ENCODE peak calls at places on chromosome 17, in nine cellular contexts. One of them, this sample, is unnamed.

GRCh38 chr17:19248923-19249574 is 11.9 kb downstream of the EPN2 start:
- DNase-seq in mucosa of gallbladder: peak
- DNase-seq in A549: no peak
- DNase-seq in skeletal muscle cell: peak
- DNase-seq in iris pigment epithelial cell: peak
- DNase-seq in SHP77: no peak
- DNase-seq in cardiac muscle cell: peak
- DNase-seq in CD4-positive, alpha-beta T cell: no peak
- DNase-seq in left ventricle myocardium inferior: peak
- DNase-seq in this sample: peak

GRCh38 chr17:79408251-79408650 is 202.6 kb downstream of the RBFOX3 start:
- DNase-seq in mucosa of gallbladder: no peak
- DNase-seq in A549: no peak
- DNase-seq in skeletal muscle cell: no peak
- DNase-seq in iris pigment epithelial cell: no peak
- DNase-seq in SHP77: no peak
- DNase-seq in cardiac muscle cell: no peak
- DNase-seq in CD4-positive, alpha-beta T cell: no peak
- DNase-seq in left ventricle myocardium inferior: no peak
- DNase-seq in this sample: no peak

GRCh38 chr17:70168979-70169706 is at the start of gene KCNJ2:
- DNase-seq in mucosa of gallbladder: peak
- DNase-seq in A549: peak
- DNase-seq in skeletal muscle cell: no peak
- DNase-seq in iris pigment epithelial cell: peak
- DNase-seq in SHP77: peak
- DNase-seq in cardiac muscle cell: peak
- DNase-seq in CD4-positive, alpha-beta T cell: peak
- DNase-seq in left ventricle myocardium inferior: peak
- DNase-seq in this sample: no peak

GRCh38 chr17:61400058-61400785 is 579 bp downstream of the TBX2 start:
- DNase-seq in mucosa of gallbladder: no peak
- DNase-seq in A549: peak
- DNase-seq in skeletal muscle cell: no peak
- DNase-seq in iris pigment epithelial cell: peak
- DNase-seq in SHP77: no peak
- DNase-seq in cardiac muscle cell: peak
- DNase-seq in CD4-positive, alpha-beta T cell: no peak
- DNase-seq in left ventricle myocardium inferior: no peak
- DNase-seq in this sample: no peak

GRCh38 chr17:5226940-5227878 is 7.5 kb downstream of the SCIMP start:
- DNase-seq in mucosa of gallbladder: no peak
- DNase-seq in A549: no peak
- DNase-seq in skeletal muscle cell: no peak
- DNase-seq in iris pigment epithelial cell: no peak
- DNase-seq in SHP77: no peak
- DNase-seq in cardiac muscle cell: no peak
- DNase-seq in CD4-positive, alpha-beta T cell: peak
- DNase-seq in left ventricle myocardium inferior: no peak
- DNase-seq in this sample: no peak

GRCh38 chr17:6775871-6776405 is at the start of gene FBXO39:
- DNase-seq in mucosa of gallbladder: no peak
- DNase-seq in A549: no peak
- DNase-seq in skeletal muscle cell: no peak
- DNase-seq in iris pigment epithelial cell: no peak
- DNase-seq in SHP77: no peak
- DNase-seq in cardiac muscle cell: peak
- DNase-seq in CD4-positive, alpha-beta T cell: no peak
- DNase-seq in left ventricle myocardium inferior: no peak
- DNase-seq in this sample: no peak

GRCh38 chr17:27247071-27247957 is 46.6 kb upstream of the WSB1 start:
- DNase-seq in mucosa of gallbladder: peak
- DNase-seq in A549: peak
- DNase-seq in skeletal muscle cell: peak
- DNase-seq in iris pigment epithelial cell: peak
- DNase-seq in SHP77: peak
- DNase-seq in cardiac muscle cell: peak
- DNase-seq in CD4-positive, alpha-beta T cell: no peak
- DNase-seq in left ventricle myocardium inferior: peak
- DNase-seq in this sample: no peak

GRCh38 chr17:56681561-56682266 is 88.2 kb downstream of the NOG start:
- DNase-seq in mucosa of gallbladder: no peak
- DNase-seq in A549: no peak
- DNase-seq in skeletal muscle cell: peak
- DNase-seq in iris pigment epithelial cell: peak
- DNase-seq in SHP77: no peak
- DNase-seq in cardiac muscle cell: peak
- DNase-seq in CD4-positive, alpha-beta T cell: no peak
- DNase-seq in left ventricle myocardium inferior: no peak
- DNase-seq in this sample: peak

GRCh38 chr17:34090593-34090992 is 164.5 kb upstream of the CCL2 start:
- DNase-seq in mucosa of gallbladder: no peak
- DNase-seq in A549: no peak
- DNase-seq in skeletal muscle cell: no peak
- DNase-seq in iris pigment epithelial cell: no peak
- DNase-seq in SHP77: no peak
- DNase-seq in cardiac muscle cell: no peak
- DNase-seq in CD4-positive, alpha-beta T cell: no peak
- DNase-seq in left ventricle myocardium inferior: no peak
- DNase-seq in this sample: no peak

GRCh38 chr17:76191891-76192290 is 48.4 kb downstream of the RNF157 start:
- DNase-seq in mucosa of gallbladder: no peak
- DNase-seq in A549: no peak
- DNase-seq in skeletal muscle cell: no peak
- DNase-seq in iris pigment epithelial cell: no peak
- DNase-seq in SHP77: no peak
- DNase-seq in cardiac muscle cell: no peak
- DNase-seq in CD4-positive, alpha-beta T cell: peak
- DNase-seq in left ventricle myocardium inferior: no peak
- DNase-seq in this sample: no peak

GRCh38 chr17:42288078-42288984 is at the start of gene STAT5A:
- DNase-seq in mucosa of gallbladder: peak
- DNase-seq in A549: peak
- DNase-seq in skeletal muscle cell: peak
- DNase-seq in iris pigment epithelial cell: peak
- DNase-seq in SHP77: peak
- DNase-seq in cardiac muscle cell: peak
- DNase-seq in CD4-positive, alpha-beta T cell: peak
- DNase-seq in left ventricle myocardium inferior: peak
- DNase-seq in this sample: no peak